ENCODE peak calls at places on chromosomes 1 and 21, in five cellular contexts. F, X, O, M and R are unnamed samples.

GRCh38 chr1:151238467-151238739 is 16.1 kb upstream of the PSMD4 start:
- DNase-seq in M (no peak), F (no peak), X (peak; percentile 96), O (no peak), R (peak; percentile 68)

GRCh38 chr1:67708606-67709005 is 23.6 kb downstream of the GADD45A start:
- DNase-seq in X (no peak), O (no peak), M (no peak), F (no peak), R (peak; percentile 85)

GRCh38 chr1:68229927-68230812 is 2.2 kb downstream of the WLS start:
- DNase-seq in M (peak; percentile 68), F (no peak), X (peak; percentile 47), O (no peak), R (peak; percentile 18)

GRCh38 chr1:219076536-219076935 is 97.1 kb upstream of the LYPLAL1 start:
- DNase-seq in M (no peak), O (no peak), F (no peak), X (no peak), R (no peak)

GRCh38 chr1:244365821-244366220 is 85.9 kb downstream of the ADSS2 start:
- DNase-seq in M (no peak), X (no peak), O (no peak), F (no peak), R (no peak)

GRCh38 chr1:3869751-3870301 is 12.6 kb downstream of the DFFB start:
- DNase-seq in X (no peak), F (no peak), M (peak; percentile 13), O (no peak), R (no peak)

GRCh38 chr1:209769956-209770355 is 14.1 kb downstream of the TRAF3IP3 start:
- DNase-seq in X (no peak), M (no peak), O (no peak), F (no peak), R (no peak)

GRCh38 chr1:209993061-209993830 is 55.2 kb downstream of the SYT14 start:
- DNase-seq in X (no peak), O (no peak), M (no peak), F (no peak), R (no peak)

GRCh38 chr1:228240411-228241240 is 32.8 kb downstream of the OBSCN start:
- DNase-seq in M (no peak), O (no peak), F (no peak), X (no peak), R (no peak)

GRCh38 chr1:231392380-231393131 is 29.5 kb downstream of the EGLN1 start:
- DNase-seq in M (no peak), F (no peak), X (no peak), O (no peak), R (no peak)

GRCh38 chr1:186244825-186245224 is 130.2 kb downstream of the TPR start:
- DNase-seq in M (peak; percentile 49), O (no peak), X (no peak), F (no peak), R (peak; percentile 18)

GRCh38 chr1:198156745-198157240 is at the start of gene NEK7:
- DNase-seq in M (peak; percentile 89), X (peak; percentile 78), O (peak; percentile 89), F (no peak), R (peak; percentile 96)

GRCh38 chr1:221457706-221458429 is 284.0 kb downstream of the DUSP10 start:
- DNase-seq in X (peak; percentile 45), O (no peak), F (no peak), M (no peak), R (no peak)

GRCh38 chr1:89277725-89278124 is 5.1 kb upstream of the GBP5 start:
- DNase-seq in X (no peak), O (no peak), F (no peak), M (no peak), R (no peak)

GRCh38 chr1:89274431-89274857 is 1.8 kb upstream of the GBP5 start:
- DNase-seq in X (peak; percentile 8), O (no peak), F (no peak), M (no peak), R (peak; percentile 87)

GRCh38 chr1:89273324-89273778 is 691 bp upstream of the GBP5 start:
- DNase-seq in O (no peak), X (no peak), M (no peak), F (no peak), R (no peak)

GRCh38 chr1:89279011-89279466 is 6.4 kb upstream of the GBP5 start:
- DNase-seq in F (no peak), X (no peak), O (no peak), M (peak; percentile 8), R (no peak)

GRCh38 chr1:89276690-89277089 is 4.0 kb upstream of the GBP5 start:
- DNase-seq in X (no peak), O (no peak), F (no peak), M (no peak), R (peak; percentile 27)
- TF ChIP-seq CTCF in X (no peak), O (no peak), F (no peak), M (no peak), R (no peak)

GRCh38 chr1:29305943-29306342 is 69.6 kb downstream of the PTPRU start:
- DNase-seq in O (no peak), M (no peak), X (peak; percentile 13), F (no peak), R (no peak)
- TF ChIP-seq CTCF in O (no peak), M (no peak), X (no peak), F (no peak), R (no peak)

DNA sequence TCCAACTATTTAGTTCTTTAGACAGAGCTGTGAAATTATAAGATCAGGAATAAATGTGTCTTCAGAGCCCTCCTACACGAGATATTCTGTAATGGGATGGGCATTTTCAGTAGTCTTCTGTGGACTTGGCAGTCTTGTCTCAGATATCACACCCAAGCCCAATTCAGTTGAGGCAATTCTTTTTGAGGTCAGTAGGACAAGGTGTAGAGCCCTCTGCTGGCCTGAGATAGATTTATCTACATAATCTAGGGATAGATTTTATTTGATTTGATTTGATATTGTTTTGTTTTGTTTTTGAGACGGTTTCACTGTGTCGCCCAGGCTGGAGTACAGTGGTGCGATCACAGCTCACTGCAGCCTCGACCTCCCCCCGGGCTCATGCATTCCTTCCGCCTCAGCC is 77.5 kb downstream of the FMN2 start:
- DNase-seq in O (no peak), F (no peak), X (peak; percentile 31), M (peak; percentile 13), R (peak; percentile 59)
- TF ChIP-seq CTCF in O (no peak), F (no peak), X (peak; percentile 40), M (peak; percentile 43), R (peak; percentile 61)

DNA sequence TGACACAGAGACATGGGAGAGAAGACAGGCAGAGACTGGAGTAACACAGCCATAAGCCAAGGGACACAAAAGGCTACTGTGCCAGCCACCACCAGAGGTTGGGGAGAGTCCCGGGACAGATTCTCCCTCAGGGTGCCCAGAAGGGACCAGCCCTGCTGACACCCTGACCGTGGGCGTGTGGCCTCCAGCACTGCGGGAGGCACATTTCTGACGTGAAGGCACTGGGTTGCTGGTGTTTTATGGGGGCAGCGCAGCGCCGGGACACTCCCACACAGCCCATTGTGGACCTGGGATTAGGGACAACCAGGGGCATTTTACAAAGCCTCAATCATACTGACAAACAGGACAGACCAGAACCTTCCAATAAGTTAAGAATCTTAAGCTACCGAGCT is 26.2 kb downstream of the PRDM15 start:
- DNase-seq in X (no peak), F (no peak), M (no peak), O (no peak), R (no peak)
- TF ChIP-seq CTCF in X (no peak), F (no peak), M (no peak), O (no peak), R (no peak)

GRCh38 chr21:25788677-25789076 is 53.9 kb downstream of the GABPA start:
- DNase-seq in M (no peak), O (no peak), F (no peak), X (no peak), R (no peak)

GRCh38 chr21:25791321-25791720 is 56.5 kb downstream of the GABPA start:
- DNase-seq in F (no peak), O (no peak), M (no peak), X (no peak), R (no peak)

GRCh38 chr21:25790122-25790951 is 55.6 kb downstream of the GABPA start:
- DNase-seq in X (peak; percentile 41), M (peak; percentile 34), F (no peak), O (no peak), R (peak; percentile 49)
- TF ChIP-seq CTCF in X (peak; percentile 40), M (peak; percentile 54), F (no peak), O (no peak), R (peak; percentile 44)